ENCODE peak calls at places on chromosomes 4 and X, in seven cellular contexts. X is HCT116, E is GM23248, T is mammary epithelial cell, F is keratinocyte, A is MM.1S, M is astrocyte. K is an unnamed sample. For H3K9me3 and H3K4me1, the result is how much of the 10 kb centered on the place peaks cover.

GRCh38 chrX:72002886-72003285 is 92.2 kb downstream of the NHSL2 start:
- DNase-seq in X (no peak), E (peak), T (no peak), F (no peak), A (no peak), M (peak), K (peak)

GRCh38 chrX:65744965-65745364 is 77.5 kb downstream of the MSN start:
- DNase-seq in X (no peak), E (peak), T (peak), F (no peak), A (no peak), M (no peak), K (no peak)

GRCh38 chrX:43750248-43750676 is 94.2 kb downstream of the MAOA start:
- DNase-seq in X (peak), E (peak), T (peak), F (no peak), A (peak), M (peak), K (peak)

GRCh38 chr4:86608757-86609375 is 14.8 kb downstream of the PTPN13 start:
- DNase-seq in X (no peak), E (peak), T (no peak), F (no peak), A (no peak), M (no peak), K (no peak)

GRCh38 chr4:75990129-75990528 is 616 bp downstream of the SDAD1 start:
- DNase-seq in X (no peak), E (peak), T (peak), F (no peak), A (peak), M (no peak), K (no peak)

GRCh38 chr4:87565746-87566145 is 36.6 kb upstream of the SPARCL1 start:
- DNase-seq in X (no peak), E (no peak), T (no peak), F (no peak), A (no peak), M (no peak), K (no peak)

GRCh38 chr4:8846864-8847263 is 24.8 kb downstream of the HMX1 start:
- DNase-seq in X (peak), E (no peak), T (no peak), F (no peak), A (no peak), M (no peak), K (no peak)

GRCh38 chrX:23785564-23785963 is 2.6 kb downstream of the SAT1 start:
- DNase-seq in X (no peak), E (no peak), T (no peak), F (no peak), A (no peak), M (no peak), K (no peak)

GRCh38 chr4:53620956-53621355 is 29.7 kb upstream of the LNX1 start:
- DNase-seq in X (no peak), E (no peak), T (no peak), F (no peak), A (no peak), M (no peak), K (no peak)

GRCh38 chr4:1414831-1415680 is 8.8 kb upstream of the NKX1-1 start:
- DNase-seq in X (no peak), E (no peak), T (no peak), F (no peak), A (no peak), M (no peak), K (no peak)

GRCh38 chr4:87010192-87010591 is 75.4 kb downstream of the AFF1 start:
- DNase-seq in X (no peak), E (no peak), T (no peak), F (no peak), A (no peak), M (no peak), K (no peak)

GRCh38 chrX:151880895-151881294 is 31.8 kb upstream of the MAGEA4 start:
- DNase-seq in X (no peak), E (no peak), T (no peak), F (no peak), A (no peak), M (no peak), K (no peak)
- H3K9me3 ChIP-seq in X (under half), E (under half), T (under half), F (under half), A (under half), M (under half), K (under half)

DNA sequence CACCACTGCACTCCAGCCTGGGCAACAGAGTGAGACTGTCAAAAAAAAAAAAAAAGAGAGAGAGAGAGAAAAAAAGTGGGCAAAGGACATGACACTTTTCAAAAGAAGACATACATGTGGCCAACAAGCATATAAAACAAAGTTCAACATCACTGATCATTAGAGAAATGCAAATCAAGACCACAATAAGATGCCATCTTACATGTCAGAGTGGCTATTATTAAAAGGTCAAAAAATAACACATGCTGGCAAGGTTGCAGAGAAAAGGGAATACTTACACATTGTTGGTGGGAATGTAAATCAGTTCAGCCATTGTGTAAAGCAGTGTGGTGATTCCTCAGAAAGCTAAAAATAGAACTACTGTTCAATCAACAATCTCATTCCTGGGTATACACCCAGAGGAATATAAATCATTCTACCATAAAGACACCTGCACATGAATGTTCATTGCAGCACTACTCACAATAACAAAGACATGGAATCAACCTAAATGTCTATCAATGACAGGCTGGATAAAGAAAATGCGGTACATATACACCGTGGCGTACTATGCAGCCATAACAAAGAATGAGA is 94.9 kb upstream of the TRIM2 start:
- DNase-seq in X (no peak), E (no peak), T (no peak), F (no peak), A (no peak), M (no peak), K (no peak)
- TF ChIP-seq EZH2 in X (no peak), E (no peak), T (no peak), F (no peak), A (no peak), M (no peak), K (no peak)

GRCh38 chr4:139078926-139079325 is 63.3 kb downstream of the NOCT start:
- DNase-seq in X (no peak), E (no peak), T (no peak), F (no peak), A (no peak), M (no peak), K (no peak)
- H3K4me1 ChIP-seq in X (under half), E (under half), T (under half), F (under half), A (under half), M (under half), K (under half)

DNA sequence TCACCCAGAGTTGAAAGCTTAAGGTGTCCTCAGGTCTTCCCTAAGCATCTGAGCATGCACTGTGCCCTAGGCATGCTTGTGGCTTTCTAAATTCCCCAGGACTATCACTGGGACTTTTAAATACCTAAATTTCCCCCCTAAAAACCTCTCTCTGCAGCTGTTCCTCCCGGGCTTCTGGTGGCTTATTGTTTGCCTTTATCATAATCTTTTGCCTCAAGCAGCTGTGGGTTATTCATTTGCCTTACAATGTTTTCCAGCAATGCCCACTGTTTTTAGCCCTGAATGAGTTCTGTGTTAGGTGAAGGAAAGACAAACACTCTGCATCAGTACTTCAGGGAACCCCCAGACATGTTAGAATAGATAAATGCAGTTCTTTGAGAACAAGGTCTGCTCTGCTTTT is 455.0 kb downstream of the ZIC3 start:
- DNase-seq in X (no peak), E (no peak), T (no peak), F (no peak), A (peak), M (no peak), K (no peak)
- H3K9me3 ChIP-seq in X (under half), E (under half), T (under half), F (under half), A (under half), M (under half), K (under half)

K was measured in A673.